ENCODE peak calls at places on chromosomes 2 and 18, in eight cellular contexts. One of them, this sample, is unnamed.

GRCh38 chr2:80335411-80335810 is 30.9 kb upstream of the LRRTM1 start:
- DNase-seq in breast epithelium: no peak
- DNase-seq in vagina: no peak
- DNase-seq in transverse colon: no peak
- DNase-seq in endothelial cell of umbilical vein: no peak
- DNase-seq in GM23338: no peak
- DNase-seq in spleen: no peak
- DNase-seq in K562: no peak
- DNase-seq in this sample: no peak

GRCh38 chr2:22904126-22904684 is 480.8 kb upstream of the KLHL29 start:
- DNase-seq in breast epithelium: no peak
- DNase-seq in vagina: peak
- DNase-seq in transverse colon: peak
- DNase-seq in endothelial cell of umbilical vein: no peak
- DNase-seq in GM23338: peak
- DNase-seq in spleen: no peak
- DNase-seq in K562: peak
- DNase-seq in this sample: peak

GRCh38 chr2:74052732-74053712 is 68.3 kb downstream of the TET3 start:
- DNase-seq in breast epithelium: no peak
- DNase-seq in vagina: no peak
- DNase-seq in transverse colon: no peak
- DNase-seq in endothelial cell of umbilical vein: no peak
- DNase-seq in GM23338: no peak
- DNase-seq in spleen: no peak
- DNase-seq in K562: no peak
- DNase-seq in this sample: no peak

GRCh38 chr2:191578031-191578430 is 99.9 kb upstream of the NABP1 start:
- DNase-seq in breast epithelium: no peak
- DNase-seq in vagina: no peak
- DNase-seq in transverse colon: no peak
- DNase-seq in endothelial cell of umbilical vein: no peak
- DNase-seq in GM23338: no peak
- DNase-seq in spleen: no peak
- DNase-seq in K562: no peak
- DNase-seq in this sample: no peak

GRCh38 chr18:24919141-24919540 is 432.8 kb downstream of the ZNF521 start:
- DNase-seq in breast epithelium: no peak
- DNase-seq in vagina: no peak
- DNase-seq in transverse colon: no peak
- DNase-seq in endothelial cell of umbilical vein: no peak
- DNase-seq in GM23338: no peak
- DNase-seq in spleen: no peak
- DNase-seq in K562: no peak
- DNase-seq in this sample: no peak

GRCh38 chr2:240731327-240731626 is 39.6 kb downstream of the AQP12A start:
- DNase-seq in breast epithelium: no peak
- DNase-seq in vagina: no peak
- DNase-seq in transverse colon: no peak
- DNase-seq in endothelial cell of umbilical vein: no peak
- DNase-seq in GM23338: no peak
- DNase-seq in spleen: no peak
- DNase-seq in K562: no peak
- DNase-seq in this sample: no peak

GRCh38 chr18:52715421-52715820 is 375.4 kb downstream of the DCC start:
- DNase-seq in breast epithelium: no peak
- DNase-seq in vagina: no peak
- DNase-seq in transverse colon: no peak
- DNase-seq in endothelial cell of umbilical vein: no peak
- DNase-seq in GM23338: no peak
- DNase-seq in spleen: no peak
- DNase-seq in K562: no peak
- DNase-seq in this sample: no peak

GRCh38 chr2:211085056-211085680 is 528.8 kb downstream of the CPS1 start:
- DNase-seq in breast epithelium: no peak
- DNase-seq in vagina: no peak
- DNase-seq in transverse colon: no peak
- DNase-seq in endothelial cell of umbilical vein: peak
- DNase-seq in GM23338: peak
- DNase-seq in spleen: no peak
- DNase-seq in K562: peak
- DNase-seq in this sample: no peak

GRCh38 chr2:70243804-70244584 is 4.4 kb downstream of the TIA1 start:
- DNase-seq in breast epithelium: no peak
- DNase-seq in vagina: no peak
- DNase-seq in transverse colon: no peak
- DNase-seq in endothelial cell of umbilical vein: no peak
- DNase-seq in GM23338: no peak
- DNase-seq in spleen: no peak
- DNase-seq in K562: peak
- DNase-seq in this sample: no peak

GRCh38 chr2:70250434-70250833 is 2.0 kb upstream of the TIA1 start:
- DNase-seq in breast epithelium: no peak
- DNase-seq in vagina: no peak
- DNase-seq in transverse colon: no peak
- DNase-seq in endothelial cell of umbilical vein: no peak
- DNase-seq in GM23338: no peak
- DNase-seq in spleen: no peak
- DNase-seq in K562: no peak
- DNase-seq in this sample: no peak

GRCh38 chr2:70248810-70249438 is 496 bp upstream of the TIA1 start:
- DNase-seq in breast epithelium: peak
- DNase-seq in vagina: peak
- DNase-seq in transverse colon: peak
- DNase-seq in endothelial cell of umbilical vein: no peak
- DNase-seq in GM23338: peak
- DNase-seq in spleen: peak
- DNase-seq in K562: peak
- DNase-seq in this sample: no peak

GRCh38 chr2:70247364-70248144 is 874 bp downstream of the TIA1 start:
- DNase-seq in breast epithelium: no peak
- DNase-seq in vagina: no peak
- DNase-seq in transverse colon: no peak
- DNase-seq in endothelial cell of umbilical vein: peak
- DNase-seq in GM23338: no peak
- DNase-seq in spleen: no peak
- DNase-seq in K562: no peak
- DNase-seq in this sample: no peak

DNA sequence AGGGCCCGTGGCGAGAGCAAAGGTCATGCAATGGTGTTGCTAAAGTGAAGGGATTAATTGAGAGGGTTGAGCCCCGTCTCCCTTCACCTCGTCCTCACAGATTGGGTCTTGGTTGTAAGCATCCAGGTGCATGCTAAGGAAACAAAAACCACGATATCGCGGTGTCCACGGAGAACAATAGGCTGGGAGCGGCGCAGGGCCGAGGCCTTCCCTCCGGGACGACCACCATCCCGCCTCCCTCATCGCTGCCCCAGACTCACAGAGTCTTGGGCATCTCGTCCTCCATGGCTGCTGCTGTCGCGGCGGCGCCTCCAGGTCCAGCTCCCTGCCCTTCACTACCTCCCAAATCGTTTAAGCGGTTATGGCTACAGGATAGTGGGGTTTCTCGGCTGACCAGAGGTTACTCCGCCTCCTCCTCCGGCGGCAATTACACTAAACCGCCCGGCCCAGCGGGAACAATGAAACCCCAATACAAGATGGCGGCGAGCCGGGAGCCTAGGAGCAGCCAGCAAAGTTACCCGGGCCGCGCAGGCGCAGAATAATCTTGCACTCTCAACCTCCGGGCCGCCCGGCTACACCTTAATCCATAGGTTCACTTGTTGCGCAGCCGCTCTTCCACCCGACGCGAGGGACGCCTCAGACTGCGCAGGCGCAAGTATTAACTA is at the start of gene TIA1:
- DNase-seq in breast epithelium: peak
- DNase-seq in vagina: peak
- DNase-seq in transverse colon: peak
- DNase-seq in endothelial cell of umbilical vein: peak
- DNase-seq in GM23338: peak
- DNase-seq in spleen: peak
- DNase-seq in K562: peak
- DNase-seq in this sample: peak
- TF ChIP-seq POLR2AphosphoS5 in breast epithelium: peak
- TF ChIP-seq POLR2AphosphoS5 in vagina: peak
- TF ChIP-seq POLR2AphosphoS5 in transverse colon: peak
- TF ChIP-seq POLR2AphosphoS5 in endothelial cell of umbilical vein: peak
- TF ChIP-seq POLR2AphosphoS5 in GM23338: peak
- TF ChIP-seq POLR2AphosphoS5 in spleen: peak
- TF ChIP-seq POLR2AphosphoS5 in K562: peak
- TF ChIP-seq POLR2AphosphoS5 in this sample: peak

GRCh38 chr2:28622101-28622499 is 126.2 kb downstream of the PLB1 start:
- DNase-seq in breast epithelium: no peak
- DNase-seq in vagina: no peak
- DNase-seq in transverse colon: no peak
- DNase-seq in endothelial cell of umbilical vein: no peak
- DNase-seq in GM23338: no peak
- DNase-seq in spleen: no peak
- DNase-seq in K562: no peak
- DNase-seq in this sample: no peak

GRCh38 chr2:28620371-28620793 is 124.5 kb downstream of the PLB1 start:
- DNase-seq in breast epithelium: no peak
- DNase-seq in vagina: no peak
- DNase-seq in transverse colon: no peak
- DNase-seq in endothelial cell of umbilical vein: no peak
- DNase-seq in GM23338: no peak
- DNase-seq in spleen: peak
- DNase-seq in K562: no peak
- DNase-seq in this sample: no peak

GRCh38 chr2:28620801-28621171 is 124.9 kb downstream of the PLB1 start:
- DNase-seq in breast epithelium: no peak
- DNase-seq in vagina: no peak
- DNase-seq in transverse colon: no peak
- DNase-seq in endothelial cell of umbilical vein: no peak
- DNase-seq in GM23338: no peak
- DNase-seq in spleen: peak
- DNase-seq in K562: no peak
- DNase-seq in this sample: no peak

GRCh38 chr2:28619213-28620196 is 123.6 kb downstream of the PLB1 start:
- DNase-seq in breast epithelium: no peak
- DNase-seq in vagina: no peak
- DNase-seq in transverse colon: no peak
- DNase-seq in endothelial cell of umbilical vein: no peak
- DNase-seq in GM23338: no peak
- DNase-seq in spleen: peak
- DNase-seq in K562: no peak
- DNase-seq in this sample: no peak

DNA sequence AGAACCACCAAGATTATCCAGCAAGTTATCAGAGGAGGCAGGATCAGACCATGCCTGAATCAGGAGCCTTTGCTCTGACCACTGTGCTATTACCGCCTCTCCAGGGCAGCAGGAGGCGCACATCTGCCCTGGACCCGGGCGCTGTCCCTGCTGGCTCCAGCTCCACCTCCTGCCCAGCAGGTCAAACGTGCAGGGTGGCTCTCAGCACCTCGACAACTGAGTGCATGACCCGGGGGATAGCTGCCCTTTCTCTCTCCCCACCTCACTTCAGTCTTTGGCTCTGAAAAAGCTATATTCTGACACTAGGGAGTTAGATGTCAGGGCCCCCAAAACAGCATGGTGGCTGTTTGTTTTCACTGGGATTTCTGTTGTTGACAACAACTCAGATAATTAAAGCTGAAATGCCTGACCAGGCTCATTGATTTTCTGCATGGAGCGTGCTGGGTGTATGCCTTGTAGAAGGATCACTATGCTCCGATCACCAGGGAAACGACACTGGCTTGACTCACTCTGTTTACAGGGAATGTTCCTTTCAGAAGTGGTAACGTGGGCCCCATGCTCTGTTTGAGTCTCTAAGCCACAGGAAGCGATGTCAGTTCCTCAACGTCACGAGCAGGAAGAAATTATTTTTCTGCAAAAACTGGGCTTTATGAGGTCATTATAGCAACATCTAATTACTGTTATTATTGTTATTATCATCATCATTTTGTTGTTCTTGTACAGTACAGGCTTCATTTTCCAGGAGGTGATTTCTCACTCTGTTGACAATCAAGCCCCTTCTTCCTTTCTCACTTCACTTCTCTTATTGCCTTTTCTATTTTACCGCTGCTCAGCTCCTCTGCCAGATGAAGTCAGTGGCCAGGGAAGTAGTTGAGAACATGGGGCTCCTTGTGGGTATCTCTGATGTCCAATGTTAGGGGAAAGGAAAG is 125.6 kb downstream of the PLB1 start:
- DNase-seq in breast epithelium: peak
- DNase-seq in vagina: no peak
- DNase-seq in transverse colon: peak
- DNase-seq in endothelial cell of umbilical vein: peak
- DNase-seq in GM23338: peak
- DNase-seq in spleen: peak
- DNase-seq in K562: peak
- DNase-seq in this sample: peak
- TF ChIP-seq CTCF in breast epithelium: no peak
- TF ChIP-seq CTCF in vagina: no peak
- TF ChIP-seq CTCF in transverse colon: peak
- TF ChIP-seq CTCF in endothelial cell of umbilical vein: peak
- TF ChIP-seq CTCF in GM23338: no peak
- TF ChIP-seq CTCF in spleen: no peak
- TF ChIP-seq CTCF in K562: peak
- TF ChIP-seq CTCF in this sample: peak

DNA sequence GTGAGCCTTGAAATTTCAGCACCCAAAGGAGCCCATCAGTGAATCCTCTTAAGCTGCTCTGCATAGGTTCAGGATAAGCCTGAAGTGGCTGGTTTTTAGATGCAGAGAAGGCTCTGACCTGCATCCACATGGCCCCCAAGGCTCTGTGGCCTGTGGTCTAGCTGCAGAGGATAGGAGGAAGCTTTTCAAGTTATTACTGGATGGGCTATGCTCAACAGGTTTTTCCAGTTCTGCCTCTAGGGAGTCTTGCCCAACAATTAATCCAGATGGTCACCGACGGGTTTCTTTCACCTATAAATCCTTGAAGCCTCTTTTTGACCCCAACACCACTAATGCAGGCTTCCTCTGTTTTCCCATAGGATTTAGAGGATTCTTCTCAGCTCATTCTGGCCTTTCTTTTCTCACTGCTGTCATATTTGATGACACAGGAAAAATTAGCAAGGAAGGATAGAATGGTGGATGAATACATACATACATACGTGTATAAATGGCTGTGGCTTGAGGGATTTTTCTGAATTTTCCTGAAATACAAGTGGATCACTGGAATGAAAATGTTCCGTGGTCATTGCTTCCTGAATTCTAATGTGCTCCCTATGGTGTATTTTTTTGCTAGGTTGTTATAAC is 52.2 kb upstream of the BCL2L11 start:
- DNase-seq in breast epithelium: peak
- DNase-seq in vagina: no peak
- DNase-seq in transverse colon: peak
- DNase-seq in endothelial cell of umbilical vein: no peak
- DNase-seq in GM23338: peak
- DNase-seq in spleen: no peak
- DNase-seq in K562: no peak
- DNase-seq in this sample: no peak
- TF ChIP-seq POLR2AphosphoS5 in breast epithelium: peak
- TF ChIP-seq POLR2AphosphoS5 in vagina: no peak
- TF ChIP-seq POLR2AphosphoS5 in transverse colon: peak
- TF ChIP-seq POLR2AphosphoS5 in endothelial cell of umbilical vein: no peak
- TF ChIP-seq POLR2AphosphoS5 in GM23338: no peak
- TF ChIP-seq POLR2AphosphoS5 in spleen: no peak
- TF ChIP-seq POLR2AphosphoS5 in K562: no peak
- TF ChIP-seq POLR2AphosphoS5 in this sample: no peak

GRCh38 chr2:44389895-44390294 is 28.1 kb downstream of the CAMKMT start:
- DNase-seq in breast epithelium: no peak
- DNase-seq in vagina: no peak
- DNase-seq in transverse colon: no peak
- DNase-seq in endothelial cell of umbilical vein: peak
- DNase-seq in GM23338: no peak
- DNase-seq in spleen: no peak
- DNase-seq in K562: no peak
- DNase-seq in this sample: no peak

GRCh38 chr2:44397447-44397846 is 35.7 kb downstream of the CAMKMT start:
- DNase-seq in breast epithelium: no peak
- DNase-seq in vagina: no peak
- DNase-seq in transverse colon: no peak
- DNase-seq in endothelial cell of umbilical vein: no peak
- DNase-seq in GM23338: no peak
- DNase-seq in spleen: no peak
- DNase-seq in K562: no peak
- DNase-seq in this sample: no peak

GRCh38 chr2:44388877-44389276 is 27.1 kb downstream of the CAMKMT start:
- DNase-seq in breast epithelium: no peak
- DNase-seq in vagina: no peak
- DNase-seq in transverse colon: no peak
- DNase-seq in endothelial cell of umbilical vein: no peak
- DNase-seq in GM23338: no peak
- DNase-seq in spleen: no peak
- DNase-seq in K562: no peak
- DNase-seq in this sample: no peak

GRCh38 chr2:44398243-44398897 is 36.6 kb downstream of the CAMKMT start:
- DNase-seq in breast epithelium: no peak
- DNase-seq in vagina: no peak
- DNase-seq in transverse colon: no peak
- DNase-seq in endothelial cell of umbilical vein: no peak
- DNase-seq in GM23338: peak
- DNase-seq in spleen: no peak
- DNase-seq in K562: no peak
- DNase-seq in this sample: no peak

GRCh38 chr2:44392338-44392943 is 30.7 kb downstream of the CAMKMT start:
- DNase-seq in breast epithelium: no peak
- DNase-seq in vagina: no peak
- DNase-seq in transverse colon: peak
- DNase-seq in endothelial cell of umbilical vein: peak
- DNase-seq in GM23338: peak
- DNase-seq in spleen: no peak
- DNase-seq in K562: peak
- DNase-seq in this sample: no peak
- TF ChIP-seq CTCF in breast epithelium: peak
- TF ChIP-seq CTCF in vagina: no peak
- TF ChIP-seq CTCF in transverse colon: peak
- TF ChIP-seq CTCF in endothelial cell of umbilical vein: peak
- TF ChIP-seq CTCF in GM23338: peak
- TF ChIP-seq CTCF in spleen: peak
- TF ChIP-seq CTCF in K562: peak
- TF ChIP-seq CTCF in this sample: peak